ENCODE peak calls at places on chromosomes 13 and 19, in ten cellular contexts. S is hepatic stellate cell, O is GM23248, K is IMR-90, B is DMS53, M is cerebellum, Y is NCI-H2081, T is GM04503, W is posterior cingulate gyrus, U is hippocampal formation. H is an unnamed sample.

GRCh38 chr13:94163535-94163934 is 315.9 kb downstream of the DCT start:
- DNase-seq in S (no peak), O (no peak), K (no peak), B (no peak), M (no peak), Y (no peak), T (no peak), W (no peak), U (no peak), H (no peak)

GRCh38 chr13:98549006-98549727 is 27.7 kb downstream of the STK24 start:
- DNase-seq in S (peak), O (peak), K (peak), B (no peak), M (no peak), Y (no peak), T (peak), W (no peak), U (no peak), H (no peak)

GRCh38 chr19:13083627-13084026 is 19.0 kb downstream of the LYL1 start:
- DNase-seq in S (no peak), O (no peak), K (no peak), B (no peak), M (no peak), Y (no peak), T (no peak), W (no peak), U (no peak), H (no peak)

GRCh38 chr19:35673121-35673804 is 6.9 kb downstream of the UPK1A start:
- DNase-seq in S (peak), O (peak), K (peak), B (peak), M (no peak), Y (no peak), T (peak), W (no peak), U (no peak), H (no peak)

GRCh38 chr19:19546751-19547162 is 8.7 kb downstream of the CILP2 start:
- DNase-seq in S (no peak), O (no peak), K (no peak), B (no peak), M (no peak), Y (no peak), T (no peak), W (no peak), U (no peak), H (no peak)

GRCh38 chr13:99819962-99820361 is 151.6 kb downstream of the ZIC5 start:
- DNase-seq in S (no peak), O (no peak), K (no peak), B (peak), M (no peak), Y (no peak), T (no peak), W (no peak), U (no peak), H (no peak)

GRCh38 chr13:52001120-52001731 is 10.0 kb downstream of the ATP7B start:
- DNase-seq in S (peak), O (peak), K (peak), B (peak), M (peak), Y (peak), T (peak), W (no peak), U (peak), H (no peak)

GRCh38 chr19:43532571-43532961 is 422 bp upstream of the ZNF575 start:
- DNase-seq in S (no peak), O (no peak), K (no peak), B (peak), M (peak), Y (no peak), T (no peak), W (peak), U (no peak), H (no peak)

GRCh38 chr13:113483504-113484287 is 6.8 kb downstream of the DCUN1D2 start:
- DNase-seq in S (no peak), O (no peak), K (no peak), B (no peak), M (peak), Y (no peak), T (no peak), W (no peak), U (no peak), H (no peak)

GRCh38 chr19:32178401-32178800 is 167.0 kb upstream of the ZNF507 start:
- DNase-seq in S (no peak), O (no peak), K (no peak), B (no peak), M (no peak), Y (no peak), T (no peak), W (no peak), U (no peak), H (no peak)

GRCh38 chr13:106104281-106104901 is 431.1 kb downstream of the EFNB2 start:
- DNase-seq in S (peak), O (peak), K (peak), B (no peak), M (no peak), Y (no peak), T (peak), W (no peak), U (no peak), H (no peak)

GRCh38 chr13:113077566-113077952 is 28.0 kb upstream of the F7 start:
- DNase-seq in S (no peak), O (no peak), K (no peak), B (no peak), M (no peak), Y (no peak), T (no peak), W (no peak), U (no peak), H (no peak)

GRCh38 chr19:1745589-1746031 is 7.7 kb upstream of the ONECUT3 start:
- DNase-seq in S (no peak), O (no peak), K (no peak), B (no peak), M (no peak), Y (no peak), T (no peak), W (no peak), U (no peak), H (no peak)

GRCh38 chr13:76887070-76887563 is 912 bp upstream of the KCTD12 start:
- DNase-seq in S (no peak), O (no peak), K (no peak), B (no peak), M (no peak), Y (no peak), T (no peak), W (no peak), U (no peak), H (no peak)

GRCh38 chr19:17686592-17687042 is 1.5 kb downstream of the UNC13A start:
- DNase-seq in S (peak), O (peak), K (no peak), B (peak), M (peak), Y (peak), T (no peak), W (no peak), U (no peak), H (peak)

GRCh38 chr19:49200238-49200862 is 42.8 kb downstream of the TRPM4 start:
- DNase-seq in S (peak), O (peak), K (no peak), B (peak), M (no peak), Y (no peak), T (no peak), W (no peak), U (no peak), H (no peak)

GRCh38 chr13:113109151-113110047 is 3.8 kb downstream of the F7 start:
- DNase-seq in S (no peak), O (no peak), K (no peak), B (peak), M (no peak), Y (no peak), T (no peak), W (no peak), U (no peak), H (no peak)

GRCh38 chr19:55131421-55131820 is 14.0 kb upstream of the PPP1R12C start:
- DNase-seq in S (no peak), O (peak), K (peak), B (no peak), M (no peak), Y (no peak), T (peak), W (no peak), U (no peak), H (no peak)

GRCh38 chr13:30841161-30841560 is 64.9 kb upstream of the MEDAG start:
- DNase-seq in S (no peak), O (peak), K (peak), B (no peak), M (no peak), Y (no peak), T (no peak), W (no peak), U (no peak), H (no peak)

GRCh38 chr13:112844879-112845278 is 124.1 kb upstream of the MCF2L start:
- DNase-seq in S (no peak), O (no peak), K (no peak), B (no peak), M (no peak), Y (no peak), T (no peak), W (no peak), U (no peak), H (no peak)

GRCh38 chr19:16062789-16063188 is 13.5 kb upstream of the TPM4 start:
- DNase-seq in S (no peak), O (no peak), K (no peak), B (peak), M (peak), Y (peak), T (no peak), W (no peak), U (no peak), H (no peak)

GRCh38 chr19:17949956-17950309 is 17.0 kb upstream of the KCNN1 start:
- DNase-seq in S (no peak), O (no peak), K (no peak), B (peak), M (no peak), Y (no peak), T (no peak), W (no peak), U (no peak), H (no peak)

GRCh38 chr19:49497047-49497789 is 984 bp downstream of the RPS11 start:
- DNase-seq in S (peak), O (peak), K (peak), B (peak), M (no peak), Y (peak), T (no peak), W (peak), U (no peak), H (no peak)

GRCh38 chr13:28636677-28637317 is 22.1 kb upstream of the POMP start:
- DNase-seq in S (peak), O (peak), K (peak), B (peak), M (peak), Y (peak), T (no peak), W (peak), U (no peak), H (peak)

GRCh38 chr13:44305845-44306244 is 67.8 kb upstream of the SERP2 start:
- DNase-seq in S (no peak), O (peak), K (peak), B (peak), M (no peak), Y (peak), T (no peak), W (no peak), U (no peak), H (no peak)

GRCh38 chr13:43339843-43340550 is 316.6 kb downstream of the DNAJC15 start:
- DNase-seq in S (no peak), O (peak), K (peak), B (no peak), M (no peak), Y (no peak), T (no peak), W (no peak), U (no peak), H (no peak)

GRCh38 chr19:38024991-38025716 is 118.1 kb downstream of the SIPA1L3 start:
- DNase-seq in S (no peak), O (no peak), K (no peak), B (no peak), M (peak), Y (peak), T (no peak), W (peak), U (no peak), H (no peak)

GRCh38 chr13:41465215-41465907 is 8.0 kb downstream of the RGCC start:
- DNase-seq in S (peak), O (peak), K (peak), B (no peak), M (no peak), Y (no peak), T (no peak), W (no peak), U (no peak), H (no peak)

GRCh38 chr13:84649853-84650252 is 767.6 kb upstream of the SLITRK1 start:
- DNase-seq in S (no peak), O (peak), K (peak), B (no peak), M (no peak), Y (no peak), T (no peak), W (no peak), U (no peak), H (no peak)

GRCh38 chr13:74825170-74825948 is 656.6 kb downstream of the TBC1D4 start:
- DNase-seq in S (peak), O (peak), K (peak), B (no peak), M (no peak), Y (no peak), T (peak), W (no peak), U (no peak), H (no peak)

H was measured in occipital lobe.